ENCODE peak calls at places on chromosomes 3 and 15, in six cellular contexts. Y is ovary, Q is A549, G is transverse colon, J is tibial nerve, W is upper lobe of left lung. A is an unnamed sample.

GRCh38 chr3:105448338-105448982 is 81.8 kb downstream of the ALCAM start:
- DNase-seq in Y (no peak), Q (no peak), G (no peak), J (no peak), W (no peak), A (no peak)

GRCh38 chr15:49627407-49627877 is 6.6 kb downstream of the DTWD1 start:
- DNase-seq in Y (no peak), Q (peak), G (no peak), J (no peak), W (no peak), A (no peak)

GRCh38 chr3:193933451-193933850 is 202.5 kb upstream of the HES1 start:
- DNase-seq in Y (no peak), Q (no peak), G (no peak), J (no peak), W (no peak), A (no peak)

GRCh38 chr3:60076307-60076706 is 1026.5 kb upstream of the CFAP20DC start:
- DNase-seq in Y (no peak), Q (no peak), G (no peak), J (no peak), W (no peak), A (no peak)

GRCh38 chr3:162492446-162493081 is 996.0 kb downstream of the OTOL1 start:
- DNase-seq in Y (no peak), Q (peak), G (no peak), J (no peak), W (no peak), A (no peak)

GRCh38 chr3:132386259-132386658 is 31.0 kb upstream of the DNAJC13 start:
- DNase-seq in Y (no peak), Q (no peak), G (no peak), J (no peak), W (no peak), A (no peak)

GRCh38 chr3:130488288-130488687 is 28.7 kb upstream of the COL6A6 start:
- DNase-seq in Y (no peak), Q (no peak), G (no peak), J (no peak), W (no peak), A (no peak)

GRCh38 chr15:52257734-52258062 is 37.9 kb downstream of the MYO5C start:
- DNase-seq in Y (no peak), Q (no peak), G (no peak), J (no peak), W (no peak), A (no peak)

GRCh38 chr3:168047936-168048335 is 47.8 kb downstream of the GOLIM4 start:
- DNase-seq in Y (no peak), Q (no peak), G (no peak), J (no peak), W (no peak), A (no peak)

GRCh38 chr3:197454014-197454413 is 101.8 kb downstream of the BDH1 start:
- DNase-seq in Y (no peak), Q (peak), G (peak), J (no peak), W (no peak), A (no peak)

GRCh38 chr3:195207056-195207455 is 63.9 kb downstream of the XXYLT1 start:
- DNase-seq in Y (no peak), Q (no peak), G (no peak), J (no peak), W (peak), A (no peak)

GRCh38 chr15:69919816-69920215 is 177.9 kb downstream of the TLE3 start:
- DNase-seq in Y (no peak), Q (no peak), G (no peak), J (no peak), W (no peak), A (peak)

GRCh38 chr3:184239710-184240109 is 9.1 kb downstream of the ALG3 start:
- DNase-seq in Y (no peak), Q (no peak), G (no peak), J (no peak), W (no peak), A (no peak)

GRCh38 chr3:31157893-31158620 is 263.6 kb upstream of the GADL1 start:
- DNase-seq in Y (no peak), Q (no peak), G (no peak), J (no peak), W (no peak), A (no peak)

GRCh38 chr15:42373274-42373673 is 14.0 kb downstream of the CAPN3 start:
- DNase-seq in Y (no peak), Q (no peak), G (no peak), J (no peak), W (no peak), A (no peak)

GRCh38 chr15:62790531-62790930 is 252.0 kb upstream of the TPM1 start:
- DNase-seq in Y (no peak), Q (no peak), G (no peak), J (no peak), W (no peak), A (no peak)

GRCh38 chr3:41029356-41029755 is 169.9 kb upstream of the CTNNB1 start:
- DNase-seq in Y (no peak), Q (no peak), G (no peak), J (no peak), W (no peak), A (no peak)

GRCh38 chr3:195698325-195699147 is 22.2 kb upstream of the MUC20 start:
- DNase-seq in Y (no peak), Q (no peak), G (no peak), J (no peak), W (no peak), A (no peak)

GRCh38 chr15:35293353-35294130 is 208.4 kb upstream of the NANOGP8 start:
- DNase-seq in Y (no peak), Q (peak), G (no peak), J (no peak), W (no peak), A (no peak)

GRCh38 chr3:139530717-139531116 is 8.8 kb downstream of the RBP1 start:
- DNase-seq in Y (no peak), Q (no peak), G (no peak), J (no peak), W (no peak), A (no peak)

GRCh38 chr15:73331991-73332925 is 36.5 kb downstream of the HCN4 start:
- DNase-seq in Y (no peak), Q (no peak), G (no peak), J (no peak), W (no peak), A (no peak)

GRCh38 chr3:194321666-194322640 is 29.2 kb downstream of the CPN2 start:
- DNase-seq in Y (no peak), Q (peak), G (no peak), J (no peak), W (no peak), A (no peak)

GRCh38 chr3:71087109-71088018 is 496.2 kb downstream of the FOXP1 start:
- DNase-seq in Y (no peak), Q (peak), G (no peak), J (no peak), W (no peak), A (no peak)

GRCh38 chr3:140128217-140129137 is 193.5 kb downstream of the CLSTN2 start:
- DNase-seq in Y (no peak), Q (peak), G (peak), J (no peak), W (no peak), A (no peak)

GRCh38 chr15:26771917-26772587 is 814 bp downstream of the GABRB3 start:
- DNase-seq in Y (no peak), Q (peak), G (no peak), J (no peak), W (peak), A (no peak)

GRCh38 chr15:91271565-91272153 is 171.6 kb downstream of the SV2B start:
- DNase-seq in Y (peak), Q (peak), G (peak), J (peak), W (no peak), A (peak)
- TF ChIP-seq POLR2A in Y (no peak), Q (no peak), G (no peak), J (no peak), W (no peak), A (no peak)

GRCh38 chr15:60004846-60005351 is 788 bp downstream of the FOXB1 start:
- DNase-seq in Y (no peak), Q (peak), G (no peak), J (no peak), W (peak), A (no peak)
- H3K4me3 ChIP-seq in Y (no peak), Q (peak), G (no peak), J (no peak), W (no peak), A (no peak)

DNA sequence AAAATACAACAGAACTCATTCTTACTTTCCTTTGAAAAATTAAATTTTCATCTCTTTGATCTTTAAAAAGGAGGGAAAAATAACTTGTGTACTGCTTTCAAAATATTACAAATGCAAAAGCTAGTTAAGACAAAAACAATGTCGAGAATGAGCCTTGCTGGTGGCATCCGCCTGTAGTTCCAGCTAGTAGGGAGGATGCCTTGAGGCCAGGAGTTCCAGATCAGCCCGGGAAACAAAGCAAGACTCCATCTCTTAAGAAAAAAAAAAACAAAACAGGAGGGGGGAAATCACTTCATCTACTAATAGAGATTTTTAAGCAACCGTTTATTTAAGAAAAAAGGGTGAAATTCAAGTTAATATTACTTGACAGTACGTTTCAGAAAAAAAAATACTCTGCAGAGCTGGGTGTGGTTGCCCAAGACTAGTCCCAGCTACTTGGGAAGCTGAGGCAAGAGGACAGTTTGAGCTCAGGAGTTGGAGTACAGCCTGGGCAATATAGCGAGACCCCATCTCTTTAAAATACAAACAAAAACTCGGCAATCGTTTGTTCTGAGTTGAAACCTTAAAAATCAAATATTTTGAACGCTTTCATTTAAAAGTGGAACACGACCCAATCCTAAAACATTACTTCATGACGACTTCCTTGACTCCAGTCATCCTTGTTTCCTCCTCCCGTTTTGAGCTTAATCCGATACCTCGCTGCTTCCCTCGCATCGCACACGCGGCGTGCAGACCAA is 1.2 kb downstream of the KPNA1 start:
- DNase-seq in Y (no peak), Q (no peak), G (no peak), J (no peak), W (no peak), A (no peak)
- TF ChIP-seq POLR2A in Y (no peak), Q (no peak), G (no peak), J (no peak), W (no peak), A (no peak)

DNA sequence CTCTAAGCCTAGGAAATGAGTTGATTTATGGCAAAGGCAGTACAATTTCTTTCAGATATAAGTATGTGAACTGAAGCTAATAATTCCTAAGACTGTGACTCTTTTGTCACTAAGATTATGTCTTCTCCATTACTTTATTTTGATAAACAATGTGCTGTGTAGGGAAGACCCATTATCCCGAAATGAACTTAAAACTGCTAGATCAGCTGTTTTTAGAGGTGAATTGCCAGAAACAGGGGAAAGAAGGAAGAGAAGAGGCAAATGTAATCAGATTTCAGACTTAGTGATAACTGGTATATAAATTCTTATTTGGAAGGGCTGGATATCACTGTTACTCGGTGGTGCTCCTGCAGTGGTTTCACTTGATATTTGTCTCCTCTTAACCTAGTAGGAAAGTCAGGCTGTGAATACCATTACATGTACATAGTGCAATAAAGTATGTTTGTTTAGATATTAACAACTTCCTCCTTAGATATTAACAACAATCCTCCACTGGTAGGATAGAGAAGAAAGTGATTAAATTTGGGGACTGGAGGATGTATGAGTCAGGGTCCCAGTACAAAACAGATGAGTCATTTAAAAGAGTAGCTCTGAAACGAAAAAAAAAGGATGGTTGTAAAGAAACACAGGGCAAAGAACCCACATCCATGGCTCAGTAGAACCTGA is 338.5 kb upstream of the KCNH8 start:
- DNase-seq in Y (no peak), Q (no peak), G (no peak), J (no peak), W (no peak), A (no peak)
- H3K4me3 ChIP-seq in Y (no peak), Q (no peak), G (no peak), J (no peak), W (no peak), A (no peak)

DNA sequence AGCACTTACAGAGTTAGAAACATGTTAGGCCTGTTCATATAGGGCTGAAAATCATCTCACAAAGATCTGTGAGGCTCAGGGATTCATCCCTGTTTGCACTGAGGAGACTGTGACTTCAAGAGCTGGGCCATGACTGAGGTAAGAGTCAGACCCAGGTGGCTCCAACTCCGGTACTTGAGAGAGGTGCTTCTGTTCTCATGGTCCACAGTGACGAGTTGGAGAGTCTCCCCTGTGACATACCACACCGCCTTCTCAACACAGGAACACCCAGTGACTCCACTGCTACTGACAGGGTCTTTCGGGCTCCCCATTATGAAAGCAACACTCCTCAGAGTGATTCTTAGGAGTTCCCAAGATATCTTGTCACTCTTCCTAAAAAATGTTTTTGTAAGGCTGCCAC is 27.4 kb downstream of the FSTL1 start:
- DNase-seq in Y (no peak), Q (no peak), G (no peak), J (no peak), W (no peak), A (no peak)
- TF ChIP-seq POLR2A in Y (no peak), Q (no peak), G (no peak), J (no peak), W (no peak), A (no peak)

DNA sequence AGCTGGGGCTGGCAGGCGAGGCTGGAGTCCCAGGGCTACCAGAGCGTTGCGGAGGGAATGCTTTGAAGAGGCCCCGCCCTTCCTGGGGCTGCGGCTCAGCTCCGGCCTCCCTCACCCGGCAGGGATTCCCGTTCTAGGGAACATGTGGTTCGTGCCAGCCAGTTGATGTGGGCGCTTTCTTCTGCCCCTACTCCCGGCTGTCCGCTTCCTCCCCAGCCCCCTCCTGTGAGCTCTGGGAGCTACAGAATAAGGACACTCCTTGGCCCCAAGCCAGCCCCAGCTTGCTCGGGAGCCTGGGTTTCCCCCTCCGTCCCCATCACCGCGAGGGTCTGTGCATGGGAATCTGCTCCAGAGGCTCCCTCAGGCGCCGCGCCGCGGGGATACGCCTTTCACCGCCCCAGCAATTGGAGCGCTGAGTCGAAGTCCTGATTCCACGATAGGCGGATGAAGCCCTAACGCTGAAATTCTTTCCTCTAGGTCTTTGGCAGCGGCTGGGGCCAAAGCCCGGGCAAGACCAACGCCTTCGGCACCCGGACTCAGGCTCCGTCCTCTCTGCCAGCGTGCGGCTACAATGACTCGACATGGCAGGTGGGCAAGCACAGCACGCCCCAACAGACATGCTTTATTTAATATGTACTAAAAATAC is 69.5 kb downstream of the KLF15 start:
- DNase-seq in Y (peak), Q (no peak), G (peak), J (peak), W (peak), A (peak)
- H3K4me3 ChIP-seq in Y (peak), Q (no peak), G (peak), J (peak), W (no peak), A (peak)

GRCh38 chr15:74831813-74832495 is 5.5 kb downstream of the CPLX3 start:
- DNase-seq in Y (no peak), Q (no peak), G (peak), J (no peak), W (no peak), A (no peak)

GRCh38 chr15:74835312-74835823 is 7.6 kb downstream of the ULK3 start:
- DNase-seq in Y (no peak), Q (peak), G (peak), J (peak), W (no peak), A (no peak)

GRCh38 chr15:74832826-74833225 is 6.4 kb downstream of the CPLX3 start:
- DNase-seq in Y (no peak), Q (no peak), G (no peak), J (no peak), W (no peak), A (no peak)

GRCh38 chr15:74830868-74831267 is 4.4 kb downstream of the CPLX3 start:
- DNase-seq in Y (no peak), Q (no peak), G (no peak), J (no peak), W (no peak), A (no peak)

GRCh38 chr15:74833376-74834107 is 7.1 kb downstream of the CPLX3 start:
- DNase-seq in Y (no peak), Q (no peak), G (no peak), J (no peak), W (no peak), A (no peak)
- TF ChIP-seq POLR2A in Y (no peak), Q (no peak), G (no peak), J (no peak), W (no peak), A (no peak)

DNA sequence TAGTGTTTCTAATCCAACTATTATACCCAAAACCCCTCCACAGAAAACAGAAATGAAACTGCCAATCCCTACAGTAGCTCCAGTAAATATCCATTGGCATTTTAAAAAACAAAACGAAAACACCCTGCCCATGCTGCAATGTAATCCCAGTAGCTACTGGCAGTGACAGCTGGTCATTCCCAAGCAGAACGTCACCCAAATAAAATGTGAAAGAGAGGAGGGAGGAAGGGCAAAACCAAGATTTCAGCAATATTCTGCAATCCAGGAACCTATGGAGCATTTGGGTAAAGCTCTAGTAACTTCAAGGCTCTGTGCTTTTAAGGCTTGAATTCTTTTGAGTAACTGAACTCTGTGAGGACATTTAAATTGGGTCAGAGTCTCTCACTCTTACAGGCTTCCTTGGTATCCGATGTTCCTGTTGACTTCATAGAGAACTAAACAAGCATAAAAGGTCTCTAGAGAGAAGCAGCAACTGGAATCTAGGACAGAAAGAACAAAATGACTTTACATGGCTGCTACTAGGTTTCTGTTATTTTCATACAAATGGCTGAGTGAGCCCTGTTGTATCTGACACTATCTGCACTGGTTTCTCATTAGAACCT is 136.2 kb downstream of the TNIK start:
- DNase-seq in Y (no peak), Q (no peak), G (no peak), J (no peak), W (no peak), A (no peak)
- H3K4me3 ChIP-seq in Y (no peak), Q (no peak), G (no peak), J (no peak), W (no peak), A (no peak)

DNA sequence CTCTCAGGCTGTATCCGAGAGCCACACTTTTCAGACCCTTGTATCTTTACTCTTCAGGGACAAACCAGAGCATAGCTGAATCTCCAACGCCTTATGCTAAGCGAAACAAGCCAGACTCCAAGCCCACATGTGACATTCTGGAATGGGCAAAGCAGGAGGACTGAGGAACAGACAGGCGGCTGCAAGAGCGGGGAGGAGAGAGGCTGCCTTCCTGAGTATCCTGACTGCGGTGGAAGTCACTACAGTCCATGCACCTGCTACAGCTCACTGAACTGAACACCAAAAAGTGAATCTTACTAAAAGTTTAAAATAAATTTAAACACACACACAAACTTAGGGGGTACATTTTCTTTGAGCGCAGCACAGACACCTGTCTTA is 1.5 kb downstream of the CYFIP1 start:
- DNase-seq in Y (no peak), Q (no peak), G (no peak), J (no peak), W (no peak), A (no peak)
- TF ChIP-seq POLR2A in Y (no peak), Q (no peak), G (no peak), J (no peak), W (no peak), A (no peak)

GRCh38 chr15:64009241-64009640 is 37.0 kb downstream of the DAPK2 start:
- DNase-seq in Y (no peak), Q (no peak), G (peak), J (peak), W (no peak), A (no peak)
- H3K4me3 ChIP-seq in Y (no peak), Q (no peak), G (no peak), J (no peak), W (no peak), A (no peak)